ENCODE peak calls at places on chromosomes 2 and 18, in four cellular contexts. Y is pancreas, Q is adrenal gland, T is psoas muscle. N is an unnamed sample.

GRCh38 chr2:224405841-224406370 is 4.0 kb upstream of the FAM124B start:
- DNase-seq in Y (no peak), Q (no peak), T (no peak), N (no peak)

GRCh38 chr2:219905640-219906039 is 278.2 kb downstream of the SLC4A3 start:
- DNase-seq in Y (no peak), Q (no peak), T (no peak), N (no peak)

GRCh38 chr2:131034122-131035051 is 58.9 kb downstream of the FAM168B start:
- DNase-seq in Y (peak; percentile 76), Q (peak; percentile 18), T (peak; percentile 66), N (no peak)

GRCh38 chr18:76445275-76445674 is 49.8 kb downstream of the ZNF516 start:
- DNase-seq in Y (no peak), Q (peak; percentile 51), T (no peak), N (no peak)

GRCh38 chr2:97870396-97870843 is 125.3 kb downstream of the TMEM131 start:
- DNase-seq in Y (no peak), Q (peak; percentile 49), T (no peak), N (peak; percentile 8)

GRCh38 chr2:202104286-202104870 is 31.3 kb downstream of the KIAA2012 start:
- DNase-seq in Y (no peak), Q (peak; percentile 30), T (peak; percentile 57), N (peak; percentile 54)

GRCh38 chr2:8918412-8918811 is 81.0 kb upstream of the KIDINS220 start:
- DNase-seq in Y (no peak), Q (no peak), T (no peak), N (no peak)

GRCh38 chr18:23971656-23972230 is 42.8 kb upstream of the TTC39C start:
- DNase-seq in Y (no peak), Q (no peak), T (no peak), N (no peak)

GRCh38 chr2:241482556-241482955 is 25.8 kb downstream of the STK25 start:
- DNase-seq in Y (no peak), Q (no peak), T (no peak), N (no peak)

GRCh38 chr2:8564475-8564874 is 117.4 kb upstream of the ID2 start:
- DNase-seq in Y (no peak), Q (no peak), T (no peak), N (no peak)

GRCh38 chr2:9410108-9410507 is 13.2 kb downstream of the ITGB1BP1 start:
- DNase-seq in Y (no peak), Q (no peak), T (no peak), N (no peak)

GRCh38 chr18:75289762-75290161 is 79.2 kb downstream of the TSHZ1 start:
- DNase-seq in Y (no peak), Q (no peak), T (no peak), N (no peak)

GRCh38 chr18:35267161-35267651 is 22.8 kb downstream of the ZSCAN30 start:
- DNase-seq in Y (peak; percentile 90), Q (peak; percentile 64), T (peak; percentile 89), N (peak; percentile 55)

GRCh38 chr2:66854304-66854703 is 419.4 kb downstream of the MEIS1 start:
- DNase-seq in Y (no peak), Q (no peak), T (no peak), N (no peak)

GRCh38 chr2:68387408-68388350 is 22.6 kb downstream of the PLEK start:
- DNase-seq in Y (no peak), Q (no peak), T (no peak), N (no peak)

DNA sequence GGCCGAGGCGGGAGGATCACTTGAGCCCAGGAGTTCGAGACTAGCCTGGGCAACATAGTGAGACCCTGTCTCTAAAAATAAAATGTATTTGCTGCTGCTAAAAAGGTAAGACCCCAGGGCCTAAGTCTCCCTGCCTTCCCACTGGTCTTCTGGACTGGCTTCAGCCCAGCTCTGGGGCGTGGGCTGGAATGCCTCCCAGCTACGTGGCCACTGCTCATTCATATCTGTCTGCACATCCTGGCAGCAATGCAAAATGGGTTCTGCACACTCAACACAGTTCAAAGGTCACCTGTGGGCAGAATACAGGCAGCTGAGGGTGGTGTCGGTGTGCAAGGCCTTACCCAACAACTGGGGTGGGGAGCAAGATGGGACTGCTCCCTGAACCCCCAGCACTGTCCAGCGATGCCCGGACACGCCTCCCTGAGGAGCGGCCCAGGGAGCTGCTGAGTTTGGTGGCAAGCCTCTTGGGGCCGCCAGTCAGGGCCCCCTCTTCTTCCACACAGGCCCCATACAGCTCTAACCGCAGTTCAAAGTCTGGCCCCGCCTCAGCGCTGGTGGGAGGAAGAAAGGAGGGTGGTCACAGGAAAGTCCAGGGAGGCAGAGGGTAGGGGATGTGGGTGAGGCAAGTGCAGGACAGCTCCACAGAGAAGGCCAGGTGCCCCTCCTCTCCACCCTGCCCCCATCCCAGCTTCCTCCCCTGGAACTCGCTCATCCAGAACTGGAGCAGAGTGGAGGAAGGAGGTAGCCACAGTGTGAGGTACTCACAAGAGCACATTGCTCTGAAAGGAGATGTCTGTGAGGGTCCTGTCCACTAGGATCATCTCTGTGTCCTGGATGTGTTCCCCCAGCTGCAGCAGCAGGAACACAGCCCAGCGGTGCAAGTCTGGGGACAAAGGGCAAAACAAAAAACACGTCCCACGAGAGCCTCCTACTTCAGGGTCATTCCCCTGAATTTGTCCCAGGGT is 8.2 kb downstream of the WDR54 start:
- DNase-seq in Y (peak; percentile 62), Q (no peak), T (no peak), N (no peak)
- H3K36me3 ChIP-seq in Y (peaks cover 3% of the 10 kb centered on the region), Q (peaks cover 55% of the 10 kb centered on the region), T (no peaks in the 10 kb centered on the region), N (peaks cover 14% of the 10 kb centered on the region)

DNA sequence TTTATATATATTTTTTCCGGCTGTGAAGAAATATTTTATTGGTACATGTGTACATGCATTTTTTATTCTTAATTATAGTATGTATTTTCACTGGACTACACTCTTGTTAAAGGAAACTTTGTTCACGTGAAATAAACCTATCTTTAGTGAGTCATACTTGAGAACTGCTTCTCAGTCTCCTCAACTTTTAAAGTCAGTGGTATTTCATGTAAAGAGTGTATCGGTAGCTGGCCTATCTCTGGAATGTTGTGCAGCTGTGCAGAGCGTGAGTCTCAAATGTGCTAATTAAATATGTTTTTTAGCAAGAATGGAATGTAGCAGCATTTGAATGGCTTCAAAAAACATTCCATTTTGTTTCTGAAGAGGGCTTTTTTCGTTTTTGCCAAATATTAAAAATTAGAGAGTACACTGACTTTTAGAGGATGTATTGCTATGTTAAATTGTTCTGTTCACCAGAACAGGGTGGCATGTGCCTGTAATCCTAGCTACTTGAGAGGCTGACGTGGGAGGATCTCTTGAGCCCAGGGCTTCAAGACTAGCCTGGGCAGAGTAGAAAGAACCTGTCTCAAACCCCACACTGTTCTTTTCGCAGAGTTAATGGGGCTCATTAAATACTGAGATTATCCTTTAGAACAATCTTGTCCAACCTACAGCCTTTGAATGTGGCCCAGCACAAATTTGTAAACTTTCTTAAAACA is 14.3 kb downstream of the SPTBN1 start:
- DNase-seq in Y (no peak), Q (no peak), T (no peak), N (no peak)
- H3K4me1 ChIP-seq in Y (no peaks in the 10 kb centered on the region), Q (peaks cover 22% of the 10 kb centered on the region), T (peaks cover 57% of the 10 kb centered on the region), N (no peaks in the 10 kb centered on the region)

GRCh38 chr2:15822151-15823044 is 118.0 kb upstream of the MYCN start:
- DNase-seq in Y (no peak), Q (no peak), T (no peak), N (no peak)
- H3K36me3 ChIP-seq in Y (no peaks in the 10 kb centered on the region), Q (no peaks in the 10 kb centered on the region), T (no peaks in the 10 kb centered on the region), N (no peaks in the 10 kb centered on the region)

DNA sequence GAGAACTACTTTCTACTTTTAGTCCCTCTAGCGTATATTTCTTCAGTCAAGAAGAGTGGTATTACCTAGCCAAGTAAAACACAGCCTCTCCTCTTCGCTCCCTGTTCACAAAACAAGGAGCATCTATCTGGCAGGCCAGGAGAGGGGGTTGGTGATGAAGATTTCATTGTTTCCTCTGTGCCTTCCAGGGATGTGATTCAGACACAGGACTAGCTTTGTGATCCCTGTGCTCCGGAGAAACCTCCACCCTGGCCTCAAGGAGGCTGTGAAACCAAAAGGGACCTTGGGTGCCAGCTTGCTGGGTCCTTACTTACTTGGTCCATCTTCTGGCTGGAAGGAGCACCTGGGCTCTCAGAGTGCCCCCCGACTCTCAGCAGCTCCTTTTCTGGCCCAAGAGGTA is 5.7 kb downstream of the RHOB start:
- DNase-seq in Y (no peak), Q (peak; percentile 44), T (no peak), N (no peak)
- H3K4me1 ChIP-seq in Y (peaks cover 3% of the 10 kb centered on the region), Q (peaks cover 21% of the 10 kb centered on the region), T (peaks cover 14% of the 10 kb centered on the region), N (peaks cover 6% of the 10 kb centered on the region)

DNA sequence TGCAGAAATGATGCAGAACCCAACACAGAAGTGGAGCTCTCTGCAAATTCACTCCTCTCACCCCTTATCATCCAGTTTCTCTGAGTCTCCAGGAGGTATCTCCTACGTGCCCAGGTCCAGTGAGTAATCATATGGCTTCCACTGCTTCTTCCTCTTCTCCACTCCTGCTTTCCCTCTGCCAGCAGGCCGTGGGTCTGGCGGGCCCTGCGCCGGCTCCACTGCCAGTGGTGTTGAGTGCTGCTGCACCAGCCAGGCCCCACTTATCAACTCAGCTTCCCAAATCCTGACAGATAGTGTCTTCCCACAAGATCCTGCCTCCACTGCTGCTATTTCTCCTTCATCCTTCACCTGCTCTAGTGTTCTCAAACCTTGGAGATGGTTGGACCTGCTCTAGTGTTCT is 227.6 kb upstream of the PARD3B start:
- DNase-seq in Y (no peak), Q (no peak), T (no peak), N (no peak)
- H3K36me3 ChIP-seq in Y (no peaks in the 10 kb centered on the region), Q (no peaks in the 10 kb centered on the region), T (no peaks in the 10 kb centered on the region), N (no peaks in the 10 kb centered on the region)

GRCh38 chr2:218894168-218895157 is 13.8 kb downstream of the WNT10A start:
- DNase-seq in Y (no peak), Q (no peak), T (no peak), N (no peak)

GRCh38 chr2:218893349-218894167 is 12.9 kb downstream of the WNT10A start:
- DNase-seq in Y (no peak), Q (no peak), T (no peak), N (no peak)

GRCh38 chr2:218896501-218897393 is 16.1 kb downstream of the WNT10A start:
- DNase-seq in Y (no peak), Q (no peak), T (no peak), N (peak; percentile 63)

GRCh38 chr2:218895758-218896500 is 15.3 kb downstream of the WNT10A start:
- DNase-seq in Y (no peak), Q (no peak), T (no peak), N (no peak)

DNA sequence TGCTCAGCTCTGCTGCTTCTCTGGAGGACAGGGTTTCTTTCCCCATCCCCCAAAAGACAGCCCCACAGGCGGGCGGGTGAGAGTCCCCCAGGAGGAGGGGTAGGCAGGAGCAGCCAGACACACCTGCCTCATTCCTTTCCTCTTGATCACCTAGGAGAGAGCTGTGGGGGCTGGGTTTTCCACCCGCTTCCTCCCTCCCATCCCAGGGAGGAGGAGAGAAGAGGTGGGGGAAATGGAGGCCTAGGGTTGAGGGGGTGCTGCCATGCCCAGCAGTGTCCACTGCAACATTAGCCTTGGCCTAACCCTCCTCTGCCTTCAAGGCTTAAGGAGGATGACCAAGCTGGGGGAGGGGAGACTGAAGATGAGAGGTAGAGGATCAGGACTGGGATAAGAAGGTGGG is 14.7 kb downstream of the WNT10A start:
- DNase-seq in Y (no peak), Q (no peak), T (no peak), N (no peak)
- H3K4me1 ChIP-seq in Y (no peaks in the 10 kb centered on the region), Q (peaks cover 6% of the 10 kb centered on the region), T (peaks cover 6% of the 10 kb centered on the region), N (peaks cover 56% of the 10 kb centered on the region)

GRCh38 chr18:13147146-13147545 is 71.4 kb upstream of the LDLRAD4 start:
- DNase-seq in Y (no peak), Q (no peak), T (no peak), N (no peak)
- H3K36me3 ChIP-seq in Y (no peaks in the 10 kb centered on the region), Q (no peaks in the 10 kb centered on the region), T (no peaks in the 10 kb centered on the region), N (no peaks in the 10 kb centered on the region)

N was measured in naive thymus-derived CD4-positive, alpha-beta T cell.